ENCODE peak calls at places on chromosome 22, in ten cellular contexts. M is colonic mucosa, H is sigmoid colon, Q is upper lobe of left lung, I is neuronal stem cell, Y is cardiac muscle cell, K is left ventricle myocardium inferior, O is tibial artery, P is small intestine, N is hepatocyte. A is an unnamed sample.

GRCh38 chr22:49205401-49205800 is 622.3 kb downstream of the BRD1 start:
- DNase-seq in M (no peak), K (no peak), H (peak; percentile 50), Y (no peak), P (no peak), Q (no peak), I (no peak), O (peak; percentile 14), N (no peak), A (peak; percentile 0)

GRCh38 chr22:27796829-27797792 is 4.4 kb downstream of the MN1 start:
- DNase-seq in I (no peak), N (no peak), Q (peak; percentile 85), P (no peak), Y (no peak), K (no peak), M (no peak), H (no peak), O (no peak), A (no peak)

GRCh38 chr22:32528984-32529982 is 54.7 kb downstream of the FBXO7 start:
- DNase-seq in O (peak; percentile 91), H (peak; percentile 96), Q (peak; percentile 67), N (peak; percentile 90), I (peak; percentile 81), K (peak; percentile 86), Y (peak; percentile 91), M (peak; percentile 84), P (peak; percentile 72), A (peak; percentile 86)

GRCh38 chr22:33049125-33049729 is 9.0 kb downstream of the SYN3 start:
- DNase-seq in O (peak; percentile 74), N (peak; percentile 88), H (peak; percentile 87), Y (peak; percentile 87), I (peak; percentile 49), Q (no peak), K (peak; percentile 70), M (peak; percentile 65), P (peak; percentile 63), A (peak; percentile 84)

GRCh38 chr22:48053973-48054372 is 1291.5 kb downstream of the TBC1D22A start:
- DNase-seq in I (no peak), K (no peak), Q (no peak), Y (no peak), M (no peak), H (no peak), N (no peak), P (no peak), O (no peak), A (no peak)

GRCh38 chr22:48822278-48823233 is 1005.1 kb downstream of the BRD1 start:
- DNase-seq in P (no peak), K (no peak), H (no peak), M (no peak), Q (no peak), O (no peak), I (no peak), Y (no peak), N (no peak), A (no peak)

GRCh38 chr22:47691152-47691895 is 928.9 kb downstream of the TBC1D22A start:
- DNase-seq in I (no peak), Y (no peak), H (no peak), K (no peak), Q (no peak), O (no peak), M (no peak), P (no peak), N (no peak), A (no peak)

GRCh38 chr22:35451602-35452001 is 51.7 kb downstream of the MCM5 start:
- DNase-seq in I (no peak), Y (no peak), M (no peak), K (no peak), P (no peak), Q (no peak), N (no peak), H (no peak), O (no peak), A (no peak)

GRCh38 chr22:22871536-22872278 is 15.9 kb upstream of the IGLL5 start:
- DNase-seq in M (no peak), P (no peak), I (no peak), N (no peak), Y (no peak), K (no peak), O (no peak), Q (no peak), H (no peak), A (no peak)
- H3K27me3 ChIP-seq in M (no peaks in the 10 kb centered on the region), P (no peaks in the 10 kb centered on the region), I (peaks cover 5% of the 10 kb centered on the region), N (peaks cover 8% of the 10 kb centered on the region), Y (no peaks in the 10 kb centered on the region), K (peaks cover 50% of the 10 kb centered on the region), O (no peaks in the 10 kb centered on the region), Q (no peaks in the 10 kb centered on the region), H (no peaks in the 10 kb centered on the region), A (no peaks in the 10 kb centered on the region)

GRCh38 chr22:20143883-20144665 is 6.8 kb downstream of the CCDC188 start:
- DNase-seq in M (no peak), H (no peak), P (no peak), O (no peak), Q (peak; percentile 69), Y (no peak), K (no peak), I (no peak), N (no peak), A (no peak)

GRCh38 chr22:20145832-20146223 is 5.0 kb downstream of the CCDC188 start:
- DNase-seq in N (no peak), P (no peak), Y (no peak), M (no peak), Q (peak; percentile 70), H (no peak), I (no peak), K (no peak), O (no peak), A (no peak)

GRCh38 chr22:20147286-20147988 is 3.4 kb downstream of the CCDC188 start:
- DNase-seq in P (peak; percentile 33), O (no peak), M (no peak), I (no peak), Y (no peak), K (no peak), H (no peak), N (no peak), Q (peak; percentile 78), A (no peak)

GRCh38 chr22:20146777-20147176 is 4.1 kb downstream of the CCDC188 start:
- DNase-seq in N (no peak), M (no peak), Y (no peak), Q (peak; percentile 85), I (no peak), H (no peak), K (no peak), P (no peak), O (no peak), A (no peak)

DNA sequence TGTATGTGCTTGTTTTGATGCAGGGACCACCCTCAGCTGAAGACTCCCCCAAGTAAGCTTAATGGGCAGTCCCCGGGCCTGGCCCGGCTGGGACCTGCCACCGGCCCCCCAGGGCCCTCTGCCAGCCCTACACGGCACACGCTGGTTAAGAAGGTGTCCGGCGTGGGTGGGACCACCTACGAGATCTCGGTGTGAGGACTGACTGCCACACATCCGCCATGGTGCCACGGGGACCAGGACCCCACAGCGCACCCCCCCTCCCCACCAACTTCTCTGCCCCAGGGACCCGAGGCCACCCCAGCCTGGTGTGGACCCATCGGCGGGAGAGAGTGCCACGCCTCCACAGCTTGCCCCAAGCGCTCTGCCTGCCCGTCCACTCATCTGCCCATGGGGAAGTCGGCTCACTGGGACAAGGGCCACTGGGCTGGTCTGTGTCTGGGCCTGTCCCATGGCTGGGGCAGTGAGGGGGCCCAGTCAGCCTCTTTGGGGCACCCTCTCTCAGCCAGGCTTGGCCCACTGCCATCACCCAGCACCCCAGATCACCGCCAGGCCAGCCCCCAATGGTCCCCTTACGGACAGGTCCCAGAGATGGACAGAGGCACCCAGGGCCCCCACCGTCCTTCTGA is 5.5 kb downstream of the CCDC188 start:
- DNase-seq in H (no peak), Q (peak; percentile 77), M (no peak), O (no peak), I (no peak), N (no peak), P (no peak), Y (no peak), K (no peak), A (no peak)
- H3K4me1 ChIP-seq in H (no peaks in the 10 kb centered on the region), Q (no peaks in the 10 kb centered on the region), M (no peaks in the 10 kb centered on the region), O (no peaks in the 10 kb centered on the region), I (no peaks in the 10 kb centered on the region), N (no peaks in the 10 kb centered on the region), P (peaks cover 4% of the 10 kb centered on the region), Y (no peaks in the 10 kb centered on the region), K (no peaks in the 10 kb centered on the region), A (no peaks in the 10 kb centered on the region)

GRCh38 chr22:20977516-20978170 is 4.5 kb upstream of the LZTR1 start:
- DNase-seq in M (no peak), N (no peak), Y (no peak), K (no peak), P (no peak), Q (peak; percentile 56), I (no peak), O (no peak), H (no peak), A (no peak)

GRCh38 chr22:20979940-20980453 is 2.1 kb upstream of the LZTR1 start:
- DNase-seq in I (no peak), M (no peak), K (no peak), P (no peak), H (no peak), Q (peak; percentile 54), N (no peak), O (no peak), Y (no peak), A (no peak)

GRCh38 chr22:20978419-20978818 is 3.7 kb upstream of the LZTR1 start:
- DNase-seq in Y (no peak), O (no peak), I (no peak), P (no peak), M (no peak), Q (no peak), N (no peak), H (no peak), K (no peak), A (no peak)

GRCh38 chr22:20980523-20980922 is 1.6 kb upstream of the LZTR1 start:
- DNase-seq in Y (no peak), H (no peak), I (no peak), O (no peak), Q (no peak), N (no peak), M (no peak), K (no peak), P (no peak), A (no peak)

GRCh38 chr22:20979243-20979809 is 2.8 kb upstream of the LZTR1 start:
- DNase-seq in M (peak; percentile 89), N (peak; percentile 91), Y (peak; percentile 93), O (no peak), I (peak; percentile 65), H (peak; percentile 92), P (peak; percentile 76), Q (peak; percentile 91), K (peak; percentile 53), A (no peak)
- H3K4me3 ChIP-seq in M (peak overlapping the region; percentile 7), N (no peak overlapping the region), Y (no peak overlapping the region), O (peak overlapping the region; percentile 21), I (peak overlapping the region; percentile 7), H (peak overlapping the region; percentile 28), P (no peak overlapping the region), Q (peak overlapping the region; percentile 31), K (peak overlapping the region; percentile 52), A (no peak overlapping the region)

GRCh38 chr22:50670914-50671538 is 1.6 kb upstream of the SHANK3 start:
- DNase-seq in Q (no peak), K (no peak), N (no peak), P (no peak), M (no peak), O (no peak), H (no peak), Y (no peak), I (no peak), A (no peak)

GRCh38 chr22:50671641-50672040 is 982 bp upstream of the SHANK3 start:
- DNase-seq in O (no peak), H (no peak), P (no peak), Y (no peak), N (peak; percentile 3), M (no peak), Q (no peak), K (no peak), I (no peak), A (no peak)

GRCh38 chr22:50672471-50673230 is at the start of gene SHANK3:
- DNase-seq in N (peak; percentile 3), Q (no peak), P (no peak), H (peak; percentile 77), Y (peak; percentile 21), K (peak; percentile 81), O (peak; percentile 28), M (no peak), I (no peak), A (no peak)

GRCh38 chr22:50672041-50672440 is 582 bp upstream of the SHANK3 start:
- DNase-seq in Q (no peak), Y (no peak), I (no peak), N (peak; percentile 4), M (no peak), P (no peak), O (no peak), K (no peak), H (no peak), A (no peak)

GRCh38 chr22:50670513-50670912 is 2.1 kb upstream of the SHANK3 start:
- DNase-seq in O (no peak), N (no peak), K (no peak), I (no peak), Y (no peak), M (no peak), Q (no peak), P (no peak), H (no peak), A (no peak)
- H3K27me3 ChIP-seq in O (no peaks in the 10 kb centered on the region), N (peaks cover 14% of the 10 kb centered on the region), K (peaks cover 69% of the 10 kb centered on the region), I (no peaks in the 10 kb centered on the region), Y (peaks cover 6% of the 10 kb centered on the region), M (peaks cover 19% of the 10 kb centered on the region), Q (peaks cover 18% of the 10 kb centered on the region), P (peaks cover 7% of the 10 kb centered on the region), H (peaks cover 20% of the 10 kb centered on the region), A (no peaks in the 10 kb centered on the region)